ENCODE peak calls at places on chromosome 11, in six cellular contexts. Y is Karpas-422; W is CD4-positive, alpha-beta memory T cell; G is colonic mucosa; L is upper lobe of left lung; M is left ventricle myocardium inferior. H is an unnamed sample. For H3K9me3, the result is how much of the 10 kb centered on the place peaks cover.

GRCh38 chr11:95092549-95093324 is 3.1 kb downstream of the ENDOD1 start:
- DNase-seq in Y (peak), W (peak), G (peak), L (no peak), M (no peak), H (no peak)

GRCh38 chr11:12005476-12005875 is 3.0 kb downstream of the DKK3 start:
- DNase-seq in Y (no peak), W (no peak), G (no peak), L (no peak), M (no peak), H (no peak)

GRCh38 chr11:45333506-45333971 is 47.4 kb upstream of the SYT13 start:
- DNase-seq in Y (peak), W (no peak), G (peak), L (no peak), M (peak), H (no peak)

GRCh38 chr11:43947815-43948214 is 5.4 kb downstream of the C11orf96 start:
- DNase-seq in Y (no peak), W (no peak), G (no peak), L (no peak), M (no peak), H (no peak)

GRCh38 chr11:120105576-120105975 is 32.3 kb downstream of the TRIM29 start:
- DNase-seq in Y (no peak), W (no peak), G (no peak), L (no peak), M (no peak), H (no peak)

GRCh38 chr11:64762277-64762915 is 2.6 kb upstream of the PYGM start:
- DNase-seq in Y (no peak), W (no peak), G (no peak), L (no peak), M (no peak), H (no peak)

GRCh38 chr11:65636108-65636809 is 1.6 kb upstream of the SIPA1 start:
- DNase-seq in Y (no peak), W (no peak), G (no peak), L (peak), M (no peak), H (no peak)

GRCh38 chr11:105942951-105943350 is 79.1 kb downstream of the MSANTD4 start:
- DNase-seq in Y (no peak), W (no peak), G (no peak), L (no peak), M (no peak), H (no peak)

GRCh38 chr11:61541568-61541967 is 33.0 kb downstream of the LRRC10B start:
- DNase-seq in Y (peak), W (no peak), G (no peak), L (no peak), M (no peak), H (no peak)

GRCh38 chr11:65379698-65380459 is 2.6 kb downstream of the SLC25A45 start:
- DNase-seq in Y (no peak), W (no peak), G (no peak), L (no peak), M (no peak), H (no peak)

GRCh38 chr11:8019671-8020597 is 32.8 kb downstream of the EIF3F start:
- DNase-seq in Y (no peak), W (peak), G (peak), L (peak), M (no peak), H (peak)

GRCh38 chr11:130166457-130166784 is 6.8 kb downstream of the ST14 start:
- DNase-seq in Y (no peak), W (no peak), G (peak), L (no peak), M (no peak), H (no peak)

GRCh38 chr11:35303596-35304392 is 115.6 kb downstream of the SLC1A2 start:
- DNase-seq in Y (no peak), W (no peak), G (peak), L (no peak), M (no peak), H (no peak)

GRCh38 chr11:27161071-27161470 is 120.5 kb downstream of the BBOX1 start:
- DNase-seq in Y (no peak), W (no peak), G (no peak), L (no peak), M (no peak), H (no peak)

GRCh38 chr11:131109256-131109655 is 193.0 kb upstream of the SNX19 start:
- DNase-seq in Y (no peak), W (no peak), G (no peak), L (no peak), M (no peak), H (no peak)

GRCh38 chr11:65524010-65524746 is 705 bp upstream of the SCYL1 start:
- DNase-seq in Y (no peak), W (no peak), G (peak), L (no peak), M (peak), H (no peak)

GRCh38 chr11:105781807-105782206 is 171.9 kb downstream of the GRIA4 start:
- DNase-seq in Y (no peak), W (no peak), G (no peak), L (no peak), M (no peak), H (no peak)

GRCh38 chr11:124078591-124078990 is 36.7 kb upstream of the VWA5A start:
- DNase-seq in Y (no peak), W (no peak), G (no peak), L (no peak), M (no peak), H (no peak)

GRCh38 chr11:58731819-58732218 is at the start of gene GLYAT:
- DNase-seq in Y (no peak), W (no peak), G (no peak), L (no peak), M (no peak), H (no peak)

GRCh38 chr11:32821917-32822560 is 7.7 kb upstream of the PRRG4 start:
- DNase-seq in Y (no peak), W (no peak), G (no peak), L (no peak), M (no peak), H (no peak)

GRCh38 chr11:124086447-124086846 is 28.8 kb upstream of the VWA5A start:
- DNase-seq in Y (no peak), W (no peak), G (no peak), L (no peak), M (no peak), H (no peak)

GRCh38 chr11:111301004-111301839 is 2.9 kb downstream of the POU2AF3 start:
- DNase-seq in Y (peak), W (no peak), G (peak), L (no peak), M (no peak), H (no peak)

GRCh38 chr11:833114-833791 is 501 bp downstream of the CD151 start:
- DNase-seq in Y (peak), W (no peak), G (peak), L (peak), M (peak), H (peak)

GRCh38 chr11:86608251-86608799 is 64.1 kb downstream of the ME3 start:
- DNase-seq in Y (peak), W (peak), G (peak), L (no peak), M (peak), H (no peak)

GRCh38 chr11:10293423-10294288 is at the start of gene SBF2:
- DNase-seq in Y (peak), W (peak), G (peak), L (peak), M (peak), H (peak)

GRCh38 chr11:122691751-122692150 is 36.2 kb downstream of the UBASH3B start:
- DNase-seq in Y (no peak), W (no peak), G (no peak), L (no peak), M (no peak), H (no peak)

GRCh38 chr11:110044226-110044968 is 48.8 kb upstream of the ZC3H12C start:
- DNase-seq in Y (no peak), W (no peak), G (peak), L (no peak), M (no peak), H (no peak)

GRCh38 chr11:35047179-35047578 is 91.8 kb upstream of the CD44 start:
- DNase-seq in Y (no peak), W (peak), G (no peak), L (no peak), M (no peak), H (peak)

GRCh38 chr11:48052183-48053040 is 72.1 kb downstream of the PTPRJ start:
- DNase-seq in Y (peak), W (no peak), G (no peak), L (peak), M (no peak), H (no peak)

GRCh38 chr11:129102756-129103155 is 89.4 kb downstream of the ARHGAP32 start:
- DNase-seq in Y (no peak), W (no peak), G (no peak), L (no peak), M (no peak), H (no peak)
- H3K9me3 ChIP-seq in Y (under half), W (under half), G (under half), L (under half), M (half or more), H (under half)

GRCh38 chr11:2647953-2648352 is 51.8 kb downstream of the KCNQ1OT1 start:
- DNase-seq in Y (no peak), W (no peak), G (no peak), L (no peak), M (no peak), H (no peak)

GRCh38 chr11:2647167-2647566 is 52.6 kb downstream of the KCNQ1OT1 start:
- DNase-seq in Y (no peak), W (no peak), G (no peak), L (no peak), M (no peak), H (no peak)

GRCh38 chr11:2644844-2645778 is 54.7 kb downstream of the KCNQ1OT1 start:
- DNase-seq in Y (no peak), W (no peak), G (no peak), L (no peak), M (no peak), H (no peak)

GRCh38 chr11:2643746-2644145 is 56.0 kb downstream of the KCNQ1OT1 start:
- DNase-seq in Y (peak), W (no peak), G (no peak), L (no peak), M (no peak), H (no peak)

DNA sequence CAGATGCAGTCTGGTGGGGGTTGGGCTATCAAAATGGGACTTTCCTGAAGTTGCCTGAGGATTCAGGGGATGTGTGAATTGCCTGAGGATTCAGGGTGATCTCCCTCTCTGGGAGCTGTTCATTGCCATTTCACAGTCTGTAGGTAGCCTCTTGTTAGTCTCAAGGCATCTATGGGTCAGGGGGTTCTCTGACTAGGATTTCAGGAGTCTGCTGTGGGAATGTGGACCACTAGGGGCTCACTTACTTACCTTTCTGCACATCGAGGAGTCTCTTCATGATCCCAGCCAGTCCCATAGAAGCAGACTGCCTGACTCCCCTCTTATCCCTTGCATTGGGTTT is 54.0 kb downstream of the KCNQ1OT1 start:
- DNase-seq in Y (no peak), W (no peak), G (no peak), L (no peak), M (no peak), H (no peak)
- H3K9me3 ChIP-seq in Y (half or more), W (under half), G (under half), L (half or more), M (half or more), H (under half)

DNA sequence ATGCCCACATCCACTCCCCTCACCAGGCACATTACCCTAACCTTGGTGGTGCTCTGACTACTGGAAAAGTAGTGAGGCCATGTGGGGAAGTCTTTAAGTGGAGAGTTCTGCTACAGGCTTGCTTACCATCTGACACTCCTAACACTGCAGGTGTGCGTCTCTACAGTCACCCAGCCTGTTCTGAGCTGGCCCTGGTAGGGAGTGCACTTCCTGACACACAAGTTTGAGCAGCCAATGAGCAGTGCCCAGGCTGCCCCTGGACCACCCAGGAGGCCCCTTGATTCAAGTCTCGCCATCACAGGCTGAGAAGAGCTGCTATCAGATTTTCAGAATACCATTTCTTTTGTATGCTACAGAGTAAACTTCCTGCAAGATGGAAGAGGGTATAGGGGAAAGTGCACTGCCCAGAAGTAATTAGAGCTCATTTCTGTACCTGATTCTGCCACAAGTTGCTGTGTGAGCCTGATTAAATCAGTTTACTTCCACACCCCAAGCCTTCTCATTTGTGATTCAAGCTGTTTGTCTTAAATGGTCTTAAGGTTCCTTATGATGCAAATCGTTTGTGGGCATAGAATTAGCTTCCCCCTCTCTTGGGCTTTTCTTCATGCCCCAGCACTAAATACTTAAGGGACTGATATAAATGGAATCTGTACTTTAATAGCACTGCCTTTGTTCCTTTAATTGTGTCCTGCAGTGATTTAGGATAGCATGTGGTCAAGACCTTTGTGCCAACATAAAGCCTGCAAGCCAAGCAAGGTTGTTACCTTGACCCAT is 22.2 kb downstream of the OPCML start:
- DNase-seq in Y (no peak), W (no peak), G (no peak), L (no peak), M (no peak), H (no peak)
- H3K9me3 ChIP-seq in Y (under half), W (under half), G (under half), L (under half), M (under half), H (under half)

GRCh38 chr11:73029408-73029807 is 112.7 kb downstream of the FCHSD2 start:
- DNase-seq in Y (no peak), W (no peak), G (no peak), L (no peak), M (no peak), H (no peak)
- H3K9me3 ChIP-seq in Y (under half), W (under half), G (under half), L (under half), M (under half), H (under half)

H was measured in T-helper 17 cell.